ENCODE peak calls at places on chromosomes 11 and 22, in ten cellular contexts. One of them, this sample, is unnamed.

GRCh38 chr11:64876835-64877341 is 1.5 kb downstream of the EHD1 start:
- DNase-seq in LNCaP clone FGC: no peak
- DNase-seq in H4: no peak
- DNase-seq in stimulated activated CD4-positive, alpha-beta T cell treated with anti-CD3 and anti-CD28 coated beads, Interleukin-1b, Interleukin-23, amount 100 ng/mL, for 24 hours: no peak
- DNase-seq in anterior cingulate cortex: no peak
- DNase-seq in AG10803: peak
- DNase-seq in RCC 7860: peak
- DNase-seq in T-cell: no peak
- DNase-seq in DMS79 treated with DMSO at 0.1 percent for 48 hours: peak
- DNase-seq in NCI-H2107: no peak
- DNase-seq in this sample: peak

GRCh38 chr11:45798793-45799441 is 6.0 kb upstream of the SLC35C1 start:
- DNase-seq in T-cell: no peak
- DNase-seq in AG10803: no peak
- DNase-seq in RCC 7860: no peak
- DNase-seq in anterior cingulate cortex: no peak
- DNase-seq in NCI-H2107: no peak
- DNase-seq in DMS79 treated with DMSO at 0.1 percent for 48 hours: peak
- DNase-seq in stimulated activated CD4-positive, alpha-beta T cell treated with anti-CD3 and anti-CD28 coated beads, Interleukin-1b, Interleukin-23, amount 100 ng/mL, for 24 hours: no peak
- DNase-seq in LNCaP clone FGC: no peak
- DNase-seq in H4: peak
- DNase-seq in this sample: no peak

GRCh38 chr22:43777204-43777671 is 34.9 kb downstream of the EFCAB6 start:
- DNase-seq in AG10803: peak
- DNase-seq in stimulated activated CD4-positive, alpha-beta T cell treated with anti-CD3 and anti-CD28 coated beads, Interleukin-1b, Interleukin-23, amount 100 ng/mL, for 24 hours: no peak
- DNase-seq in LNCaP clone FGC: no peak
- DNase-seq in DMS79 treated with DMSO at 0.1 percent for 48 hours: no peak
- DNase-seq in RCC 7860: no peak
- DNase-seq in NCI-H2107: no peak
- DNase-seq in H4: peak
- DNase-seq in T-cell: no peak
- DNase-seq in anterior cingulate cortex: peak
- DNase-seq in this sample: peak

GRCh38 chr11:9861860-9862725 is 198.2 kb downstream of the SWAP70 start:
- DNase-seq in stimulated activated CD4-positive, alpha-beta T cell treated with anti-CD3 and anti-CD28 coated beads, Interleukin-1b, Interleukin-23, amount 100 ng/mL, for 24 hours: no peak
- DNase-seq in anterior cingulate cortex: no peak
- DNase-seq in NCI-H2107: peak
- DNase-seq in AG10803: peak
- DNase-seq in T-cell: peak
- DNase-seq in LNCaP clone FGC: no peak
- DNase-seq in H4: peak
- DNase-seq in RCC 7860: peak
- DNase-seq in DMS79 treated with DMSO at 0.1 percent for 48 hours: no peak
- DNase-seq in this sample: peak

GRCh38 chr11:58923300-58923788 is 15.9 kb upstream of the GLYATL1 start:
- DNase-seq in AG10803: peak
- DNase-seq in LNCaP clone FGC: no peak
- DNase-seq in stimulated activated CD4-positive, alpha-beta T cell treated with anti-CD3 and anti-CD28 coated beads, Interleukin-1b, Interleukin-23, amount 100 ng/mL, for 24 hours: no peak
- DNase-seq in T-cell: no peak
- DNase-seq in RCC 7860: peak
- DNase-seq in NCI-H2107: no peak
- DNase-seq in DMS79 treated with DMSO at 0.1 percent for 48 hours: peak
- DNase-seq in H4: peak
- DNase-seq in anterior cingulate cortex: no peak
- DNase-seq in this sample: peak

GRCh38 chr11:926341-926916 is 759 bp downstream of the AP2A2 start:
- DNase-seq in T-cell: no peak
- DNase-seq in stimulated activated CD4-positive, alpha-beta T cell treated with anti-CD3 and anti-CD28 coated beads, Interleukin-1b, Interleukin-23, amount 100 ng/mL, for 24 hours: no peak
- DNase-seq in AG10803: peak
- DNase-seq in LNCaP clone FGC: peak
- DNase-seq in anterior cingulate cortex: no peak
- DNase-seq in DMS79 treated with DMSO at 0.1 percent for 48 hours: no peak
- DNase-seq in RCC 7860: peak
- DNase-seq in NCI-H2107: no peak
- DNase-seq in H4: no peak
- DNase-seq in this sample: peak

GRCh38 chr11:127640822-127641485 is 640.4 kb upstream of the KIRREL3 start:
- DNase-seq in NCI-H2107: no peak
- DNase-seq in stimulated activated CD4-positive, alpha-beta T cell treated with anti-CD3 and anti-CD28 coated beads, Interleukin-1b, Interleukin-23, amount 100 ng/mL, for 24 hours: no peak
- DNase-seq in H4: no peak
- DNase-seq in LNCaP clone FGC: no peak
- DNase-seq in T-cell: no peak
- DNase-seq in AG10803: no peak
- DNase-seq in anterior cingulate cortex: no peak
- DNase-seq in DMS79 treated with DMSO at 0.1 percent for 48 hours: no peak
- DNase-seq in RCC 7860: no peak
- DNase-seq in this sample: peak

GRCh38 chr22:25143161-25144076 is 56.2 kb upstream of the CRYBB3 start:
- DNase-seq in LNCaP clone FGC: no peak
- DNase-seq in anterior cingulate cortex: no peak
- DNase-seq in T-cell: no peak
- DNase-seq in DMS79 treated with DMSO at 0.1 percent for 48 hours: no peak
- DNase-seq in stimulated activated CD4-positive, alpha-beta T cell treated with anti-CD3 and anti-CD28 coated beads, Interleukin-1b, Interleukin-23, amount 100 ng/mL, for 24 hours: no peak
- DNase-seq in RCC 7860: no peak
- DNase-seq in H4: no peak
- DNase-seq in AG10803: no peak
- DNase-seq in NCI-H2107: no peak
- DNase-seq in this sample: peak

GRCh38 chr11:34281256-34281655 is 76.6 kb downstream of the ABTB2 start:
- DNase-seq in RCC 7860: no peak
- DNase-seq in anterior cingulate cortex: no peak
- DNase-seq in stimulated activated CD4-positive, alpha-beta T cell treated with anti-CD3 and anti-CD28 coated beads, Interleukin-1b, Interleukin-23, amount 100 ng/mL, for 24 hours: no peak
- DNase-seq in LNCaP clone FGC: no peak
- DNase-seq in NCI-H2107: no peak
- DNase-seq in DMS79 treated with DMSO at 0.1 percent for 48 hours: no peak
- DNase-seq in AG10803: no peak
- DNase-seq in T-cell: no peak
- DNase-seq in H4: no peak
- DNase-seq in this sample: no peak

GRCh38 chr22:36737776-36738175 is 34.2 kb upstream of the CACNG2 start:
- DNase-seq in anterior cingulate cortex: no peak
- DNase-seq in LNCaP clone FGC: no peak
- DNase-seq in NCI-H2107: no peak
- DNase-seq in stimulated activated CD4-positive, alpha-beta T cell treated with anti-CD3 and anti-CD28 coated beads, Interleukin-1b, Interleukin-23, amount 100 ng/mL, for 24 hours: no peak
- DNase-seq in RCC 7860: no peak
- DNase-seq in T-cell: no peak
- DNase-seq in DMS79 treated with DMSO at 0.1 percent for 48 hours: no peak
- DNase-seq in H4: no peak
- DNase-seq in AG10803: no peak
- DNase-seq in this sample: no peak

GRCh38 chr11:119843760-119844330 is 114.8 kb upstream of the NECTIN1 start:
- DNase-seq in H4: no peak
- DNase-seq in NCI-H2107: no peak
- DNase-seq in AG10803: no peak
- DNase-seq in anterior cingulate cortex: no peak
- DNase-seq in stimulated activated CD4-positive, alpha-beta T cell treated with anti-CD3 and anti-CD28 coated beads, Interleukin-1b, Interleukin-23, amount 100 ng/mL, for 24 hours: no peak
- DNase-seq in RCC 7860: no peak
- DNase-seq in T-cell: no peak
- DNase-seq in LNCaP clone FGC: no peak
- DNase-seq in DMS79 treated with DMSO at 0.1 percent for 48 hours: no peak
- DNase-seq in this sample: no peak

GRCh38 chr11:74570266-74571061 is 21.9 kb upstream of the POLD3 start:
- DNase-seq in DMS79 treated with DMSO at 0.1 percent for 48 hours: peak
- DNase-seq in stimulated activated CD4-positive, alpha-beta T cell treated with anti-CD3 and anti-CD28 coated beads, Interleukin-1b, Interleukin-23, amount 100 ng/mL, for 24 hours: no peak
- DNase-seq in T-cell: no peak
- DNase-seq in H4: peak
- DNase-seq in LNCaP clone FGC: peak
- DNase-seq in anterior cingulate cortex: no peak
- DNase-seq in RCC 7860: peak
- DNase-seq in NCI-H2107: peak
- DNase-seq in AG10803: peak
- DNase-seq in this sample: peak

GRCh38 chr11:119706887-119707286 is 22.1 kb downstream of the NECTIN1 start:
- DNase-seq in LNCaP clone FGC: no peak
- DNase-seq in H4: no peak
- DNase-seq in stimulated activated CD4-positive, alpha-beta T cell treated with anti-CD3 and anti-CD28 coated beads, Interleukin-1b, Interleukin-23, amount 100 ng/mL, for 24 hours: no peak
- DNase-seq in DMS79 treated with DMSO at 0.1 percent for 48 hours: no peak
- DNase-seq in AG10803: no peak
- DNase-seq in anterior cingulate cortex: no peak
- DNase-seq in RCC 7860: no peak
- DNase-seq in T-cell: no peak
- DNase-seq in NCI-H2107: no peak
- DNase-seq in this sample: no peak

GRCh38 chr22:40855960-40856512 is 403 bp downstream of the ST13 start:
- DNase-seq in AG10803: peak
- DNase-seq in anterior cingulate cortex: no peak
- DNase-seq in H4: no peak
- DNase-seq in stimulated activated CD4-positive, alpha-beta T cell treated with anti-CD3 and anti-CD28 coated beads, Interleukin-1b, Interleukin-23, amount 100 ng/mL, for 24 hours: peak
- DNase-seq in LNCaP clone FGC: no peak
- DNase-seq in DMS79 treated with DMSO at 0.1 percent for 48 hours: no peak
- DNase-seq in NCI-H2107: no peak
- DNase-seq in T-cell: peak
- DNase-seq in RCC 7860: peak
- DNase-seq in this sample: peak

This sample was measured in left kidney.